ENCODE peak calls at places on chromosomes 5 and 9, in four cellular contexts. Q is activated CD8-positive, alpha-beta memory T cell treated with anti-CD3 and anti-CD28 coated beads for 4 hours; S is ELF-1; Y is Daoy. P is an unnamed sample.

GRCh38 chr5:99398946-99399345 is 470.1 kb upstream of the CHD1 start:
- DNase-seq in Q (no peak), S (no peak), Y (no peak), P (no peak)

GRCh38 chr5:130955041-130955440 is 210.0 kb downstream of the HINT1 start:
- DNase-seq in Q (no peak), S (peak; percentile 84), Y (no peak), P (no peak)

GRCh38 chr5:113508756-113509155 is 4.7 kb upstream of the YTHDC2 start:
- DNase-seq in Q (no peak), S (no peak), Y (peak; percentile 13), P (no peak)

GRCh38 chr5:130158036-130158435 is 253.8 kb downstream of the CHSY3 start:
- DNase-seq in Q (no peak), S (peak; percentile 13), Y (no peak), P (no peak)

GRCh38 chr9:137456061-137456863 is 2.9 kb downstream of the NSMF start:
- DNase-seq in Q (no peak), S (no peak), Y (no peak), P (peak; percentile 30)

GRCh38 chr5:5276471-5276870 is 136.3 kb downstream of the ADAMTS16 start:
- DNase-seq in Q (no peak), S (peak; percentile 10), Y (no peak), P (no peak)

GRCh38 chr9:16236882-16237281 is 633.6 kb downstream of the BNC2 start:
- DNase-seq in Q (no peak), S (no peak), Y (no peak), P (no peak)

GRCh38 chr5:172274951-172275753 is 8.4 kb downstream of the UBTD2 start:
- DNase-seq in Q (no peak), S (no peak), Y (peak; percentile 65), P (no peak)

GRCh38 chr9:130770679-130771442 is 64.2 kb upstream of the ABL1 start:
- DNase-seq in Q (no peak), S (no peak), Y (peak; percentile 59), P (no peak)

GRCh38 chr9:107721705-107722245 is 232.2 kb upstream of the KLF4 start:
- DNase-seq in Q (no peak), S (no peak), Y (no peak), P (no peak)

GRCh38 chr5:67648201-67648671 is 451.6 kb upstream of the CD180 start:
- DNase-seq in Q (no peak), S (no peak), Y (peak; percentile 60), P (peak; percentile 94)

GRCh38 chr9:78064075-78064474 is 32.5 kb upstream of the GNAQ start:
- DNase-seq in Q (no peak), S (no peak), Y (no peak), P (no peak)

GRCh38 chr5:109901628-109901981 is 211.9 kb downstream of the MAN2A1 start:
- DNase-seq in Q (no peak), S (no peak), Y (no peak), P (no peak)

GRCh38 chr9:83043583-83043982 is 19.4 kb downstream of the RASEF start:
- DNase-seq in Q (no peak), S (no peak), Y (no peak), P (no peak)

GRCh38 chr9:106634641-106635040 is 228.3 kb upstream of the ZNF462 start:
- DNase-seq in Q (no peak), S (no peak), Y (no peak), P (no peak)

GRCh38 chr5:132489871-132490483 is 596 bp downstream of the IRF1 start:
- DNase-seq in Q (no peak), S (peak; percentile 27), Y (peak; percentile 47), P (peak; percentile 83)

GRCh38 chr9:22097712-22098111 is 88.6 kb upstream of the CDKN2B start:
- DNase-seq in Q (no peak), S (peak; percentile 6), Y (no peak), P (no peak)

GRCh38 chr9:34375901-34376595 is 650 bp downstream of the MYORG start:
- DNase-seq in Q (no peak), S (peak; percentile 75), Y (peak; percentile 67), P (peak; percentile 73)

GRCh38 chr9:35254237-35254636 is 92.4 kb downstream of the UNC13B start:
- DNase-seq in Q (no peak), S (no peak), Y (no peak), P (no peak)

GRCh38 chr5:103271570-103272289 is 13.2 kb downstream of the MACIR start:
- DNase-seq in Q (no peak), S (no peak), Y (no peak), P (no peak)

GRCh38 chr5:119269061-119269579 is 86.7 kb upstream of the TNFAIP8 start:
- DNase-seq in Q (no peak), S (no peak), Y (peak; percentile 47), P (peak; percentile 62)

GRCh38 chr5:91311697-91312501 is 71.2 kb downstream of the ARRDC3 start:
- DNase-seq in Q (peak; percentile 50), S (no peak), Y (peak; percentile 98), P (peak; percentile 74)

P was measured in Right ventricle myocardium superior.